ENCODE peak calls at places on chromosomes 1 and 21, in four cellular contexts. T is NB4, I is iris pigment epithelial cell, B is LoVo. X is an unnamed sample.

GRCh38 chr1:115289940-115290339 is 48.1 kb downstream of the NGF start:
- DNase-seq in I (no peak), T (no peak), B (no peak), X (no peak)

GRCh38 chr1:5579966-5580365 is 412.3 kb downstream of the NPHP4 start:
- DNase-seq in I (no peak), B (no peak), T (no peak), X (no peak)

GRCh38 chr21:39120876-39121599 is 62.2 kb downstream of the PSMG1 start:
- DNase-seq in B (no peak), T (no peak), I (no peak), X (no peak)

GRCh38 chr1:28248273-28249012 is 10.9 kb upstream of the SESN2 start:
- DNase-seq in I (peak; percentile 73), T (peak; percentile 87), B (peak; percentile 78), X (no peak)

GRCh38 chr1:19643602-19644419 is at the start of gene NBL1:
- DNase-seq in B (peak; percentile 68), I (peak; percentile 75), T (peak; percentile 72), X (no peak)

GRCh38 chr1:22387888-22388564 is 63.6 kb upstream of the ZBTB40 start:
- DNase-seq in T (no peak), B (no peak), I (no peak), X (no peak)

GRCh38 chr1:222546548-222547259 is 1.2 kb downstream of the HHIPL2 start:
- DNase-seq in I (peak; percentile 77), T (peak; percentile 53), B (no peak), X (peak; percentile 4)

GRCh38 chr1:23598424-23598823 is 39.1 kb upstream of the ID3 start:
- DNase-seq in T (no peak), I (no peak), B (no peak), X (no peak)

GRCh38 chr1:110455151-110455550 is 4.2 kb downstream of the PROK1 start:
- DNase-seq in I (no peak), T (no peak), B (no peak), X (no peak)

GRCh38 chr1:1217621-1218523 is 3.9 kb upstream of the TNFRSF4 start:
- DNase-seq in T (no peak), B (peak; percentile 77), I (peak; percentile 53), X (no peak)

GRCh38 chr1:116819081-116819480 is 64.9 kb downstream of the CD2 start:
- DNase-seq in I (peak; percentile 7), B (no peak), T (no peak), X (no peak)

GRCh38 chr1:221263831-221264767 is 384.9 kb downstream of the HLX start:
- DNase-seq in B (peak; percentile 68), T (peak; percentile 72), I (peak; percentile 90), X (no peak)

GRCh38 chr1:58933599-58933926 is 149.7 kb upstream of the JUN start:
- DNase-seq in B (no peak), T (peak; percentile 47), I (peak; percentile 6), X (no peak)

GRCh38 chr1:174572771-174573170 is 125.0 kb downstream of the GPR52 start:
- DNase-seq in B (no peak), I (no peak), T (no peak), X (no peak)

GRCh38 chr1:201138311-201138840 is 11.4 kb upstream of the ASCL5 start:
- DNase-seq in I (no peak), B (no peak), T (no peak), X (no peak)

GRCh38 chr21:46202592-46203202 is 18.4 kb upstream of the SPATC1L start:
- DNase-seq in T (no peak), B (no peak), I (no peak), X (no peak)

GRCh38 chr21:33127154-33127893 is 57.4 kb downstream of the OLIG1 start:
- DNase-seq in T (peak; percentile 82), B (peak; percentile 55), I (peak; percentile 63), X (no peak)

GRCh38 chr1:12067900-12068821 is 5.1 kb downstream of the TNFRSF8 start:
- DNase-seq in B (no peak), T (no peak), I (peak; percentile 81), X (no peak)

GRCh38 chr21:37357691-37358090 is 8.9 kb upstream of the DYRK1A start:
- DNase-seq in B (no peak), T (no peak), I (no peak), X (no peak)

GRCh38 chr1:61337471-61337870 is 255.1 kb downstream of the NFIA start:
- DNase-seq in I (no peak), T (no peak), B (no peak), X (no peak)